ENCODE peak calls at places on chromosomes 16 and 17, in four cellular contexts. P is mesendoderm, V is MM.1S, E is neural progenitor cell. Z is an unnamed sample.

GRCh38 chr16:84478172-84478948 is 26.1 kb downstream of the MEAK7 start:
- DNase-seq in E (no peak), P (no peak), V (no peak), Z (peak)

GRCh38 chr17:3005696-3006095 is 57.7 kb downstream of the OR1D5 start:
- DNase-seq in V (no peak), P (no peak), E (no peak), Z (no peak)

GRCh38 chr17:38658741-38659345 is 15.9 kb downstream of the EPOP start:
- DNase-seq in P (no peak), V (no peak), E (no peak), Z (no peak)

GRCh38 chr16:89035013-89035697 is 58.1 kb upstream of the CBFA2T3 start:
- DNase-seq in P (peak), V (no peak), E (peak), Z (no peak)

GRCh38 chr17:18314059-18314730 is 599 bp downstream of the TOP3A start:
- DNase-seq in V (no peak), E (peak), P (no peak), Z (no peak)

GRCh38 chr16:66474750-66475199 is 47.7 kb downstream of the BEAN1 start:
- DNase-seq in P (peak), E (no peak), V (peak), Z (no peak)

GRCh38 chr16:50771366-50771765 is 29.5 kb downstream of the CYLD start:
- DNase-seq in V (no peak), P (no peak), E (no peak), Z (peak)

GRCh38 chr16:57527027-57527426 is 9.3 kb downstream of the CCDC102A start:
- DNase-seq in P (no peak), E (no peak), V (no peak), Z (no peak)

GRCh38 chr16:81885976-81886586 is 107.0 kb downstream of the PLCG2 start:
- DNase-seq in V (peak), E (peak), P (peak), Z (no peak)

GRCh38 chr17:66945451-66945850 is 19.1 kb upstream of the CACNG4 start:
- DNase-seq in E (no peak), V (no peak), P (no peak), Z (no peak)

DNA sequence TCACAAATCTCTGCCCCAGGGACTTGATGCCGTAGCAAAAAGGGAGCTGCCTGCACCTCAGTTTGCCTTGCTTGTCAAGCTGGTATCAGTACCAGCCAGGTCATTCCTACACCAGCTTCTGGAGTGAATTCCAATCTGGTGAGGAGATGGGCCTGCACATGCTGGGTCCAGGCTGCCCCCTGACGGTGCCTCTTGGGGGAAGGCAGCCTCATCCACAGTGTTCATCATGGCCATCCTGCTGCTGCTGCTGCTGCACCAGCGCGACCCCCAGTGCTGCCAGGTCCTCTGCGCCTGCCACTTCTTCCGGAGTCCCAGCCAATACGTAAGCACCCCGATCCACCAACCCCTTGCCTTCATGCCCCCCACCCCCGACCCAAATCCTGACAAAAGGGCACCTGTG is 8.3 kb downstream of the MRPL27 start:
- DNase-seq in P (peak), E (peak), V (no peak), Z (no peak)
- H3K27ac ChIP-seq in P (no peak), E (no peak), V (no peak), Z (no peak)

DNA sequence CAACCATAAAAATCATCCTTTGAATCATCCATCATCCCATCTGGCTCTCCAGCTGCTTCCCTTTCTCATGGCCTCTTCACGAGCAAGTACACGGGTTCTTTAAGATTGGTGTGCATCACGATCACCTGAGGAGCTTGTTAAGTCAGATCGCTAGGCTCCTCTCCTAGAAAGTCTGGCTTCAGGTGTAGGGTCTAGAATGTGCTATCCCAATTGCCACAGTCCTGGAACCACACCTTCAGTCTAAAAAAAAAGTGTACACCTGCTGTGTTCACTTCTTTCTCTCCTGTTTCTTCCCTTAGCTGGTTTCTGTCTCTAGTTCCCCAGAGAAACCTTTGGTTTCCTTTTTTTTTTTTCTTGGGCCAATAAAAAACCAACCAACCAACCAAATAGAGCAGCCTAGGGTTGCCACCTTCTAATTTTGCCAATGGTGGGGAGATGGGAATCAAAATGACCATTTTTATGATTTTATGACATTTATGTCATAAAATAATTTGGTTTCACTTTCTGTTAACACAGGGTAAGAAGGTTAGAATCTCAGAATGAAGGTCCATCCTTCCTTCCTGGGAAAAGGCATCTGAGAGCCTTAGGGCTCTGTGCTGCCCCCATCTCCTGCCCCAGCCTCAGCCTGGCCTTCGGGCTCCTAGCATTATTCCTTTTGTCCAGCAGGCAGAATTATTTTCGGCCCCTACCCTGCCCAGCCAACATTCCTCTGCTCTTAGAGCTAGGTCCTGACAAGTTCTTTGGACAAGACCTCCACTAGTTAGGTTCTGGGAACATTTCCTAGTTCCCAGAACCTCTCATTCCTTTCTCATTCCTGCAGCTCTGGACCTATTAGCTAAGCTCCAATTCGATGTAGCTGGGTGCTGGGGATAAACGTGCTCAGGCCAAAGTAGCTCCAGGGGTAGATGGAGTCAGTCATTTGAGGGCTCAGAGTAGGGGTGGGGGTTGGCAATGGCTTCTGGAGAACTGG is 1.9 kb upstream of the GGT6 start:
- DNase-seq in E (no peak), V (peak), P (no peak), Z (no peak)
- H3K9ac ChIP-seq in E (no peak), V (peak), P (no peak), Z (no peak)

GRCh38 chr17:64709481-64709880 is 47.4 kb upstream of the SMURF2 start:
- DNase-seq in E (no peak), V (no peak), P (no peak), Z (no peak)
- H3K27ac ChIP-seq in E (no peak), V (peak), P (no peak), Z (no peak)

DNA sequence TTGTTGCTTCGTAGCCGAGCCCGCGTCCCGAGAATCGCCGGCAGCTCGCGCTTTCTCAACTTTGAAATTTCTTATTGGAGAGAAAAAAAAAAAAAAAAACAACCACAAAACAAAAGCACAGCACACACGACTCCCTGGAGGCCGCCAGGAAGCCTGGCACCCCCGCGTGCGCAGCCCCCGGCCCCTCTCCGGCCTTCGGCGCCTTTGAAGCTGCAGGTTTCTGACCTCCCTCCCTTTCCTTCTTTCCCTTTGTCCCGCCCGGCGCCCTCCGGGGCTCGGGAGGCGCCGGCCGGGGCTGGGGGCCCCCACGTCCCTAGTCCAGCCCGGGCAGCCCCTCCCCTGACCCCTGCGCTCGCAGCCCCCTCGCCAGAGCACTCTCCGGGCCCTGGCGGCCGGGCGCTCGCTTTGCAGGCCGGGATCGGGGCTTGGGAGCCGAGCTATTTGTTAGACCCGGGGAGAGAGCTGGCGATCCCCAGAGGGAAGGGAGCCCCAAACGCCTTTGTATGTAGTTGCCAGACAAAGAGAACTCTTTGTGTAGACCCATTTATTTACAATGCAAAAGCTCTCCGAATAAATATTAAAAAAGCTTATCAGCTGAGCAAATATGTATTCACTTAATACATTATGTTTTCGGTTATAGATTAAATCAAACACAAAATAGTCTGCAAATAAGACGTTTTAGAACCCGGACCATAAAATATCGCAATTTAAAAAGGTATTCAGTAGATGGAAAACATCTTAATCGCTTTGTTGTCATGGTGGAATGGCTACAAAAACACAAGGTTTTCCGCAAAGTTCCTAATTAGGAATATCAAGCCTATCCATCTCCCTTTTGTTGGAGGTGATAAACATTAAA is 2.3 kb downstream of the BAHCC1 start:
- DNase-seq in V (no peak), E (peak), P (peak), Z (peak)
- H3K9ac ChIP-seq in V (no peak), E (peak), P (peak), Z (peak)

GRCh38 chr17:45224671-45225050 is 3.0 kb downstream of the FMNL1 start:
- DNase-seq in P (no peak), V (peak), E (no peak), Z (no peak)
- H3K27ac ChIP-seq in P (no peak), V (peak), E (no peak), Z (no peak)

DNA sequence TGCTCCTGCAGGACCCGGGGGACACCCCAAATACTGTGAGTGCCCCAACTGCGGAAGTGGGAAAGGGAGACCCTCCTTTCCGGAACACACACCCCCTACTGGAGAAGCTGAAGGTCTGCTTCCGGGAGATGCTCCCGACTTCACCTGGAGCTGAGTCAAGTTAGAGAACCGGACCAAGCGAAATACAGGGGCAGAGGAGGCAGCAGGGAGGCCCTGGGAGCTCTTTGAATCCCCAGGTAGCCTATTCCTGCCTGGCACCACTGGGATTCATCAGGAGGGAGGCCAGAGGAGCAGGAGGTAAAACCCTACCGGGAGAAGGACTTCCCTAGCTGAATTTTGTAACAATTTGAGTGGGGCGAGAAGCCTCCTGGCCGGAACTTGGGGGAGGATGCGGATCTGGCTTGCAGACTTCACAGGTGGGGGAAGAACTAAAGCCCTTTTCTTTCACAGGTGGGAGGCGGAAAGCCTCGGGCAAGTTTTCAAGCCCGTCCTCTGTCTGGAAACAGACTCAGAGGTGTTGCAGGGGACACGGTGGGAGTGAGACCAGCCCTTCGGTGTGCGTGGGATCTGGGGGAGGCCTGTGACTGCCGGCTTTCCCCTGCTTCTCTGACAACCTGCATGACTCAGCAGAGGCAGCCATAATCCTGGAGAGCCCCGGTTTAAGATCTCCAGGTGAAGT is 22.4 kb upstream of the TEKT1 start:
- DNase-seq in V (peak), P (peak), E (peak), Z (peak)
- H3K9ac ChIP-seq in V (peak), P (peak), E (no peak), Z (peak)

GRCh38 chr17:76573096-76573495 is 12.6 kb downstream of the ST6GALNAC2 start:
- DNase-seq in V (no peak), P (no peak), E (no peak), Z (no peak)

GRCh38 chr17:76574166-76574565 is 11.5 kb downstream of the ST6GALNAC2 start:
- DNase-seq in V (no peak), E (no peak), P (no peak), Z (no peak)

GRCh38 chr17:76570457-76570856 is 15.2 kb downstream of the ST6GALNAC2 start:
- DNase-seq in V (no peak), P (no peak), E (no peak), Z (no peak)

GRCh38 chr17:76570877-76571471 is 14.7 kb downstream of the ST6GALNAC2 start:
- DNase-seq in V (no peak), E (no peak), P (no peak), Z (no peak)

DNA sequence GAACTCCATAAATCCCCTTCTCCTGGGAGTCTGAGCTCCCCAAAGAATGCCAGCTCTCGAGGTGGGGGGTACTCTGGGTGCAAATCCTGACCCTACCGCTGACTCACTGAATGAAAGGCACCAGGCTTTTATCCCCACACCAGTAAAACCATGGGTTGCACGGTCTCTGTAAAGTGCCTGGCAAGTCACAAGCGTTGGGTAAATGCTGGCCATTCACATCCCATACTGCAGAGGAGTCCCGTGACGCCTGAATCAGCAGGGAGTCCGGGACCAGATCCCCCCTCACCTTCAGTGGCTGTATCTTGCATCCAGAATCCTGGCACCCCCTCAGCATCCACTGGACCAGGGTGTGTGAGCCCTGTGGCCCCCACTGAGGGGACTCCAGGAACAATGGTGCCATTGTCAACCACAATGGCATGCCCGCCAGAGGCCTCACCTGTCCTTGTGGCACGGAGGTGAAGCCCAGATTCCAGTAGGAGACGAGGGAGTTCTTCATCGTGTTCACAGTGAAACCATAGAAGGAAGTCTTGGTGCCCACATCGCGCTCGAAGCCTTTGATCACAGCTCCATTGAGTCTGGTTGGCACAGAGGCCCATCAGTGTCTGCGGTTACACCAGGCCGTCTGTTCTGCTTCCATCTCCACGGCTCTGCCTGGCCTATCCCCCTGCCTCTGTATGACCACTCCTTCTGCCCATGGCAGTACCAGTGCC is 13.3 kb downstream of the ST6GALNAC2 start:
- DNase-seq in P (no peak), V (no peak), E (no peak), Z (no peak)
- H3K27ac ChIP-seq in P (no peak), V (no peak), E (no peak), Z (no peak)

GRCh38 chr17:59221159-59221847 is 992 bp downstream of the GDPD1 start:
- DNase-seq in E (no peak), V (peak), P (no peak), Z (no peak)
- H3K9ac ChIP-seq in E (peak), V (peak), P (peak), Z (peak)

DNA sequence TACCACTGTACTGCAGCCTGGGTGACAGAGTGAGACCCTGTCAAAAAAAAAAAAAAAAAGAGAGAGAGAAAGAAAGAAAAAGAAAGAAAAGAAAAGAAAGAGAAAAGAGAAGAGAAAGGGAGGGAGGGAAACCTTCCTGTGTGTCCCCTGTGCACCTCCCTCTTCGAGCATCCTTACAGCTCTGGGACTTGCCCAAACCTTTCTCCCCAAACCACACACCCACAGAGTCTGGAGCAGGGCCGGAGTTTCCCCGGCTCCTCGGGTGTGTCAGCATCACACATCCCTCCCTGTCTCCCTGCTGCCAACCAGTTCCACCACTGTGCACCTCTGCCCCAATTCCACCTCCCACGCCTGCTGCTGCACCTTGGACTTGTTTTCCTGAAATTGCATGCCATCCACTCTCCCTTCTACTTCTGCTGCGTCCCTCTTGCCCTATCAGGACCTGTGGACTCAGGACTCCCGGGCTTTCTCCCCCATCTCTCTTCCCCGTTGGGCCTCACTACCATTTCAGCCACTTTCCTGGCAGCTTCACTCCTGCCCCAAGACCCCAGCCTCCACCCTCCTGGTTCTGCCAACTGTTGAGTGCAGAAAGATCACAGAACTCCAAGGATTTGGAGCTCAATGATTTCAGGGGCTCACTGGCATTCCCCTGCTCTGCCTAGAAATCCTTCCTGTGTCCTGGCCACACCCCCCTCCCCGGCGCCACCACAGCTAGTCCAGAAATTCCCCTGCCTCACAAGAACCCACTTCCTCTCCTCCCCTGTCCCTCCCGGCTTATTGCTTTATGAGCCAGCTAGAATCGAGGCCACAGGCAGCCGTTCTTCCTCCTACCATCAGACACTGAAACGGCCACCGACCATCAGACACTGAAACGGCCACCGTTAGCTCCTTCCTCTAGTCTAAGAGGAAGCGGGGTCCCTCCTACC is 3.7 kb upstream of the CDK3 start:
- DNase-seq in V (no peak), E (no peak), P (peak), Z (peak)
- H3K27ac ChIP-seq in V (no peak), E (no peak), P (no peak), Z (peak)

Z was measured in mammary epithelial cell.